ENCODE peak calls at places on chromosomes 5 and 9, in five cellular contexts. M is bronchial epithelial cell; R is skeletal muscle cell; I is NCI-H1930; X is activated CD4-positive, alpha-beta T cell treated with anti-CD3 and anti-CD28 coated beads, Interleukin-2, amount 50 U/mL, for 4 hours. K is an unnamed sample.

GRCh38 chr5:94613583-94613982 is 4.8 kb downstream of the KIAA0825 start:
- DNase-seq in M (peak), R (no peak), I (no peak), X (no peak), K (no peak)

GRCh38 chr9:93823245-93824072 is 131.7 kb downstream of the BARX1 start:
- DNase-seq in M (peak), R (no peak), I (no peak), X (no peak), K (no peak)

GRCh38 chr5:4802044-4802443 is 338.1 kb upstream of the ADAMTS16 start:
- DNase-seq in M (no peak), R (no peak), I (no peak), X (no peak), K (peak)

GRCh38 chr5:127038550-127038949 is 8.2 kb upstream of the MARCHF3 start:
- DNase-seq in M (no peak), R (no peak), I (no peak), X (no peak), K (no peak)

GRCh38 chr5:2166979-2167377 is 284.3 kb upstream of the IRX4 start:
- DNase-seq in M (no peak), R (no peak), I (no peak), X (no peak), K (no peak)

GRCh38 chr9:20618361-20618799 is 3.9 kb downstream of the MLLT3 start:
- DNase-seq in M (peak), R (peak), I (no peak), X (no peak), K (no peak)

GRCh38 chr5:149675467-149676201 is 54.5 kb upstream of the PPARGC1B start:
- DNase-seq in M (peak), R (no peak), I (no peak), X (no peak), K (no peak)

GRCh38 chr5:124743534-124744169 is 2.8 kb downstream of the ZNF608 start:
- DNase-seq in M (peak), R (no peak), I (no peak), X (no peak), K (no peak)

GRCh38 chr5:15248731-15249130 is 251.2 kb upstream of the FBXL7 start:
- DNase-seq in M (no peak), R (no peak), I (no peak), X (no peak), K (no peak)

GRCh38 chr9:89400398-89401116 is 82.3 kb downstream of the SECISBP2 start:
- DNase-seq in M (no peak), R (no peak), I (no peak), X (no peak), K (no peak)

GRCh38 chr5:91556-92263 is at the start of gene PLEKHG4B:
- DNase-seq in M (no peak), R (no peak), I (peak), X (no peak), K (no peak)

GRCh38 chr5:84683594-84683993 is 298.9 kb upstream of the EDIL3 start:
- DNase-seq in M (no peak), R (no peak), I (no peak), X (no peak), K (no peak)